ENCODE peak calls at places on chromosomes 1 and 21, in seven cellular contexts. N is GM23248, V is PC-9, Q is PC-3, G is OCI-LY7, W is hepatocyte, B is MM.1S. L is an unnamed sample. For H3K9me2, the result is how much of the 10 kb centered on the place peaks cover.

GRCh38 chr1:60998786-60999185 is 83.6 kb upstream of the NFIA start:
- DNase-seq in N (no peak), V (no peak), Q (no peak), G (no peak), W (no peak), B (no peak), L (no peak)

GRCh38 chr1:203038217-203038741 is 12.0 kb downstream of the PPFIA4 start:
- DNase-seq in N (peak), V (no peak), Q (peak), G (peak), W (no peak), B (peak), L (no peak)

GRCh38 chr21:44317871-44318270 is 18.0 kb downstream of the PFKL start:
- DNase-seq in N (no peak), V (no peak), Q (no peak), G (no peak), W (no peak), B (no peak), L (no peak)

GRCh38 chr1:9714257-9714718 is 62.8 kb downstream of the PIK3CD start:
- DNase-seq in N (no peak), V (no peak), Q (no peak), G (peak), W (no peak), B (peak), L (no peak)

GRCh38 chr21:39961251-39961650 is 94.0 kb downstream of the PCP4 start:
- DNase-seq in N (no peak), V (no peak), Q (no peak), G (no peak), W (no peak), B (no peak), L (no peak)

GRCh38 chr1:169745015-169745861 is 11.4 kb upstream of the SELE start:
- DNase-seq in N (peak), V (no peak), Q (no peak), G (no peak), W (no peak), B (no peak), L (no peak)

GRCh38 chr1:43172532-43172972 is 422 bp downstream of the CFAP57 start:
- DNase-seq in N (peak), V (peak), Q (peak), G (peak), W (peak), B (peak), L (peak)

GRCh38 chr1:244552336-244552735 is 91.3 kb downstream of the CATSPERE start:
- DNase-seq in N (peak), V (peak), Q (peak), G (no peak), W (no peak), B (no peak), L (no peak)

GRCh38 chr1:116806245-116806644 is 52.0 kb downstream of the CD2 start:
- DNase-seq in N (no peak), V (no peak), Q (no peak), G (no peak), W (no peak), B (peak), L (no peak)

GRCh38 chr1:89957063-89957462 is 37.8 kb upstream of the ZNF326 start:
- DNase-seq in N (no peak), V (no peak), Q (peak), G (no peak), W (no peak), B (peak), L (no peak)

GRCh38 chr1:110393691-110394564 is 3.1 kb upstream of the SLC16A4 start:
- DNase-seq in N (peak), V (peak), Q (peak), G (no peak), W (peak), B (no peak), L (no peak)

GRCh38 chr1:212518188-212518951 is 85.7 kb downstream of the NENF start:
- DNase-seq in N (peak), V (peak), Q (peak), G (no peak), W (peak), B (no peak), L (no peak)

GRCh38 chr1:183444243-183444642 is 26.1 kb upstream of the NMNAT2 start:
- DNase-seq in N (peak), V (peak), Q (peak), G (no peak), W (no peak), B (no peak), L (no peak)

GRCh38 chr1:55138740-55139283 is 76.4 kb downstream of the USP24 start:
- DNase-seq in N (no peak), V (no peak), Q (no peak), G (no peak), W (no peak), B (no peak), L (no peak)

GRCh38 chr1:74504125-74505065 is 8.0 kb downstream of the LRRC53 start:
- DNase-seq in N (peak), V (no peak), Q (peak), G (peak), W (peak), B (peak), L (peak)

GRCh38 chr1:234348964-234349363 is 24.3 kb upstream of the COA6 start:
- DNase-seq in N (no peak), V (no peak), Q (no peak), G (no peak), W (no peak), B (no peak), L (no peak)

GRCh38 chr1:97647776-97648175 is 273.1 kb downstream of the DPYD start:
- DNase-seq in N (peak), V (no peak), Q (peak), G (no peak), W (no peak), B (no peak), L (no peak)

GRCh38 chr1:8392522-8392921 is 74.6 kb downstream of the SLC45A1 start:
- DNase-seq in N (no peak), V (no peak), Q (no peak), G (no peak), W (no peak), B (no peak), L (no peak)

GRCh38 chr1:111909010-111909409 is 80.5 kb downstream of the KCND3 start:
- DNase-seq in N (no peak), V (no peak), Q (no peak), G (no peak), W (no peak), B (no peak), L (no peak)

GRCh38 chr1:95013948-95014574 is 58.7 kb downstream of the ALG14 start:
- DNase-seq in N (no peak), V (no peak), Q (peak), G (no peak), W (no peak), B (no peak), L (no peak)

GRCh38 chr1:216119600-216119999 is 303.6 kb downstream of the USH2A start:
- DNase-seq in N (peak), V (no peak), Q (peak), G (peak), W (peak), B (peak), L (peak)

GRCh38 chr1:35931424-35932157 is 686 bp downstream of the AGO3 start:
- DNase-seq in N (peak), V (no peak), Q (peak), G (no peak), W (peak), B (peak), L (peak)

GRCh38 chr21:38170283-38170682 is 86.5 kb upstream of the KCNJ15 start:
- DNase-seq in N (peak), V (no peak), Q (peak), G (no peak), W (peak), B (peak), L (peak)

GRCh38 chr1:40161888-40162397 is 756 bp downstream of the RLF start:
- DNase-seq in N (no peak), V (no peak), Q (no peak), G (no peak), W (no peak), B (no peak), L (peak)

GRCh38 chr1:180181048-180181447 is 26.4 kb downstream of the QSOX1 start:
- DNase-seq in N (peak), V (no peak), Q (peak), G (no peak), W (peak), B (no peak), L (peak)

GRCh38 chr1:175262646-175263045 is 70.1 kb upstream of the KIAA0040 start:
- DNase-seq in N (peak), V (no peak), Q (peak), G (no peak), W (no peak), B (no peak), L (no peak)

GRCh38 chr1:38497921-38498320 is 361.7 kb downstream of the RRAGC start:
- DNase-seq in N (no peak), V (no peak), Q (no peak), G (no peak), W (no peak), B (no peak), L (no peak)

GRCh38 chr1:200226268-200226968 is 183.4 kb downstream of the ZNF281 start:
- DNase-seq in N (peak), V (no peak), Q (no peak), G (peak), W (no peak), B (peak), L (no peak)

GRCh38 chr1:240711020-240711419 is 99.1 kb upstream of the GREM2 start:
- DNase-seq in N (no peak), V (no peak), Q (no peak), G (no peak), W (no peak), B (no peak), L (no peak)

GRCh38 chr1:164858233-164858632 is 299.2 kb downstream of the PBX1 start:
- DNase-seq in N (no peak), V (no peak), Q (no peak), G (no peak), W (peak), B (no peak), L (no peak)

GRCh38 chr1:12464627-12465056 is 153.4 kb downstream of the DHRS3 start:
- DNase-seq in N (peak), V (peak), Q (peak), G (no peak), W (peak), B (no peak), L (no peak)

GRCh38 chr1:4786061-4786460 is 131.7 kb downstream of the AJAP1 start:
- DNase-seq in N (no peak), V (no peak), Q (no peak), G (no peak), W (no peak), B (no peak), L (no peak)

GRCh38 chr1:71196685-71197084 is 115.8 kb upstream of the ZRANB2 start:
- DNase-seq in N (peak), V (no peak), Q (peak), G (no peak), W (peak), B (peak), L (peak)

GRCh38 chr1:218878369-218878768 is 295.3 kb upstream of the LYPLAL1 start:
- DNase-seq in N (peak), V (no peak), Q (peak), G (no peak), W (no peak), B (no peak), L (no peak)

GRCh38 chr1:240174734-240175133 is 83.1 kb downstream of the FMN2 start:
- DNase-seq in N (no peak), V (no peak), Q (no peak), G (no peak), W (no peak), B (no peak), L (no peak)

GRCh38 chr1:145545055-145545454 is 62.7 kb upstream of the GPR89A start:
- DNase-seq in N (peak), V (no peak), Q (no peak), G (no peak), W (no peak), B (no peak), L (no peak)

GRCh38 chr1:190172636-190173410 is 304.8 kb downstream of the BRINP3 start:
- DNase-seq in N (no peak), V (no peak), Q (no peak), G (no peak), W (no peak), B (no peak), L (no peak)

GRCh38 chr1:110120960-110121561 is 8.8 kb downstream of the UBL4B start:
- DNase-seq in N (no peak), V (no peak), Q (no peak), G (no peak), W (no peak), B (no peak), L (no peak)

GRCh38 chr1:18358600-18358999 is 122.1 kb upstream of the KLHDC7A start:
- DNase-seq in N (no peak), V (no peak), Q (no peak), G (no peak), W (no peak), B (no peak), L (no peak)

GRCh38 chr1:114037503-114037890 is 58.2 kb downstream of the OLFML3 start:
- DNase-seq in N (no peak), V (no peak), Q (no peak), G (no peak), W (no peak), B (no peak), L (no peak)

GRCh38 chr1:114040273-114041043 is 61.2 kb downstream of the OLFML3 start:
- DNase-seq in N (peak), V (peak), Q (no peak), G (no peak), W (no peak), B (no peak), L (no peak)

GRCh38 chr1:114037952-114038867 is 58.9 kb downstream of the OLFML3 start:
- DNase-seq in N (no peak), V (peak), Q (peak), G (no peak), W (no peak), B (no peak), L (no peak)

DNA sequence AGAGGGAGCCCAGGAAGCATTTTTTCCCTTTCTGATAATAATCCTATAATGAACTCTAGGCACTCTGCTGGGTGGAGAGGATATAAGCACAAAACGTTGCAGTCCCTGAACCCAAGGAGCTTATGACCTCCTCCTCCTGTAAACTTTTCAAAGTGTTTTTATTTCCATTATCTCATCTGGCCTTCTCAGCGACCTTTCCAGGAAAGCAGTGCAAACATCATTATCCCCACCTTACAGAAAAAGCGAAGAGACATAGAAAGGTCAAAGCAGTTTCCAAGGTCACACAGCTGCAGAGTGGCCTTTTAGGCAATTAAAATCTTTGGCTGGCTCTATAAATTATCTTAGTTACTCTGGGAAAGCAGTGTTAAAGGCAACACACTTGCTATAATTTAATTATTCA is 63.8 kb downstream of the OLFML3 start:
- DNase-seq in N (no peak), V (no peak), Q (no peak), G (no peak), W (no peak), B (no peak), L (no peak)
- H3K9me2 ChIP-seq in N (under half), V (under half), Q (under half), G (under half), W (under half), B (under half), L (under half)

GRCh38 chr1:152539901-152540300 is 25.6 kb downstream of the CRCT1 start:
- DNase-seq in N (no peak), V (no peak), Q (no peak), G (no peak), W (no peak), B (no peak), L (no peak)
- H3K9me2 ChIP-seq in N (under half), V (under half), Q (under half), G (under half), W (under half), B (under half), L (under half)

GRCh38 chr1:105608713-105609112 is 1447.8 kb upstream of the PRMT6 start:
- DNase-seq in N (peak), V (peak), Q (peak), G (no peak), W (peak), B (peak), L (peak)
- H3K9me2 ChIP-seq in N (under half), V (under half), Q (under half), G (under half), W (under half), B (under half), L (under half)

DNA sequence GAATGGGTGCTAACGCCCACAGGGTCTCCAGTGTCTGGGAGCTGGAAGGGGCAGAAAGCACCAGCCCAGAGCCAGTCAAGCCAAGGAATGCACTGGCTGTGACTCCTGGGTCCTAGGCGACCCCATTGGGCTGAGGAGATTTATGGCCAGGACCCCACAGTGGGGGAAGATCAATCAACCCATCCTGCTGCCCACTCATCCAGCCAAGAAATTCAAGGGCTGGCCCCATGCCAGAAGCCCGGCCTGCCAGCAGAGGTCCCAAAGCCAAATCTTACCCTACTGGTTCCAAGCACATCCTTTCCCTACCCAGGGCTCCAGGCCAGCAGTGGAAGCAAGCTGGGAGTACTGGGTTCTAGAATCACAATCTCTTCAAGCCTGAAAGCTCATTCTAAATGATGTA is 6.8 kb upstream of the PDZK1IP1 start:
- DNase-seq in N (no peak), V (no peak), Q (peak), G (no peak), W (no peak), B (no peak), L (no peak)
- H3K9me2 ChIP-seq in N (under half), V (under half), Q (under half), G (under half), W (under half), B (under half), L (under half)

DNA sequence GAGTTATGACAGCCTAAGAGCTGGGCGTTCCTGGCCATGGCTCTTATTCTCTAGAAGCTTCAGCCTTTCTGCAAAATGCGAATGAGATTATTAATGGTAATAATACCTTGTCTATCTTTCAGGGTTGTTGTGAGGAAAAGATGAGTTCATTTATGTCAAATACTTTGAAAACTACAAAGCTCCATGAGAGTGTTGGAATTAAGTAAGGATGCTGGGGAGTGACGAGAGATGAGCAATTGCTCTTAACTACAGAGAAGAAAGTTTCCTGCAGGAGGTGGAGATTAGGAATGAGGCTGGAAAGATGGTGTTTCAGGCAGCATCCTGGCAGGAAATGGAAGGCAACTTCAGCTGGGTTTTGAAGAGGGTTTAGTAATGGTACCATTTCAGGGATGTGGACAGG is 124.2 kb downstream of the CACNA1E start:
- DNase-seq in N (no peak), V (no peak), Q (no peak), G (no peak), W (no peak), B (no peak), L (no peak)
- H3K9me2 ChIP-seq in N (under half), V (under half), Q (under half), G (under half), W (under half), B (under half), L (under half)

DNA sequence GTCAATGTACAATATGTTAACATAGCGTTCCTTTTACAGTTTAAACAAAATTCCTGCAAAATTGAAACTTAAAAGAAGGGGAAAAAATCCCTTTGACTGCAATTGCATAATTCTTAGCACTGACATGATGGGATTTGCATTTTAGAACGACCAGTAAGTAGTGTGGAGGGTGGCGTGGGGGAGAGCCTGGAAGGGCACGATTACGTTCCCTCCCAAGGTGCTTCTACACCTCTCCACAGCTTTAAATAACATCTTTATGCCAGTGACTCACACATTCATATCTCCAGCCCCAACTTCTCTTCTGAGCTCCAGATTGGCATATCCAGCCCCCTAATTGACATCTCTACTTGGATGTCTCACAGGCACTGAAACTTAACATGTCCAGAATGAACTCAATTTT is 64.3 kb downstream of the OLFML3 start:
- DNase-seq in N (no peak), V (no peak), Q (no peak), G (no peak), W (no peak), B (no peak), L (no peak)
- H3K9me2 ChIP-seq in N (under half), V (under half), Q (under half), G (under half), W (under half), B (under half), L (under half)

GRCh38 chr1:30771005-30771404 is 13.4 kb upstream of the LAPTM5 start:
- DNase-seq in N (no peak), V (no peak), Q (no peak), G (no peak), W (no peak), B (no peak), L (no peak)

GRCh38 chr1:30768169-30768829 is 10.7 kb upstream of the LAPTM5 start:
- DNase-seq in N (no peak), V (no peak), Q (no peak), G (no peak), W (no peak), B (no peak), L (no peak)

GRCh38 chr1:30773722-30774121 is 16.1 kb upstream of the LAPTM5 start:
- DNase-seq in N (no peak), V (no peak), Q (no peak), G (no peak), W (no peak), B (no peak), L (no peak)

GRCh38 chr1:30768830-30769718 is 11.5 kb upstream of the LAPTM5 start:
- DNase-seq in N (no peak), V (no peak), Q (no peak), G (no peak), W (no peak), B (no peak), L (no peak)

DNA sequence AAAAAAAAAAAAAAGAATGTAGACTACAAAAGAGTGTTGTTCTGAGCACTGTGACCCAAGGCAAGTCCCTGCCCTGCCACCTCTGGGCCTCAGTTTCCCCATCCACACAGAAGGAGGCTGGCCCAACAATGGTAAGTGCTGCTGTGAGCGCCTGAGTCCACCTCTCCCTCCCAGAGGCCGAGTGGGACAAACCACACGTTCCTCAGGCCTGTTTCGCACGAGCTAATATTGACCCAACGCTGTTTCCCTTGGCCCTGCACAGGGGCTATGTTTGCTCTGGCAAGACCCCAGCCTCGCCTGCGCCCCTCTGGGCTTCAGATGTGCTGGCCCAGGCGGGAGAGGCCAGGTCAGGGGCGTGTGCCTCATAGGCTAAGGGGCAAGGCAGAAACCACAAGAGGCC is 12.6 kb upstream of the LAPTM5 start:
- DNase-seq in N (no peak), V (no peak), Q (no peak), G (no peak), W (no peak), B (no peak), L (no peak)
- H3K9me2 ChIP-seq in N (under half), V (under half), Q (under half), G (under half), W (under half), B (under half), L (under half)

L was measured in Karpas-422.